ENCODE peak calls at places on chromosomes 7 and 10, in seven cellular contexts. R is prostate gland; I is NCI-H1105 treated with DMSO at 0.1 percent for 48 hours; D is activated CD4-positive, alpha-beta T cell treated with anti-CD3 and anti-CD28 coated beads for 36 hours; C is T-helper 2 cell; H is endothelial cell; B is AG09309. G is an unnamed sample.

GRCh38 chr10:61463035-61463909 is 10.1 kb upstream of the TMEM26 start:
- DNase-seq in I (no peak), C (no peak), H (no peak), B (peak), D (no peak), R (no peak), G (no peak)

GRCh38 chr10:16987129-16987670 is 142.4 kb downstream of the CUBN start:
- DNase-seq in R (no peak), D (no peak), C (no peak), H (no peak), I (no peak), B (no peak), G (no peak)

GRCh38 chr10:8829592-8829991 is 775.1 kb downstream of the GATA3 start:
- DNase-seq in D (no peak), H (no peak), I (no peak), R (no peak), C (no peak), B (no peak), G (no peak)

GRCh38 chr7:12716134-12716667 is 28.8 kb downstream of the ARL4A start:
- DNase-seq in H (no peak), R (no peak), I (no peak), D (no peak), C (no peak), B (no peak), G (no peak)

GRCh38 chr7:5755704-5756131 is 25.7 kb downstream of the RNF216 start:
- DNase-seq in R (no peak), H (no peak), B (peak), C (no peak), D (no peak), I (no peak), G (no peak)

GRCh38 chr7:7231005-7231404 is 48.7 kb downstream of the C1GALT1 start:
- DNase-seq in C (no peak), R (no peak), I (no peak), D (no peak), H (no peak), B (no peak), G (no peak)

GRCh38 chr7:115133248-115133647 is 211.4 kb downstream of the MDFIC start:
- DNase-seq in B (no peak), D (no peak), H (no peak), R (no peak), C (no peak), I (no peak), G (no peak)

GRCh38 chr10:104639595-104640338 is 1.3 kb upstream of the SORCS3 start:
- DNase-seq in H (peak), D (peak), I (no peak), B (no peak), C (no peak), R (no peak), G (no peak)

GRCh38 chr10:44979281-44980181 is 922 bp upstream of the DEPP1 start:
- DNase-seq in B (no peak), C (no peak), H (no peak), R (no peak), D (no peak), I (no peak), G (peak)

GRCh38 chr7:81299272-81299671 is 380.4 kb upstream of the SEMA3C start:
- DNase-seq in C (no peak), R (no peak), B (peak), D (no peak), I (no peak), H (no peak), G (no peak)

GRCh38 chr10:29828440-29828894 is 193.7 kb upstream of the SVIL start:
- DNase-seq in I (no peak), R (no peak), H (no peak), B (no peak), C (no peak), D (no peak), G (no peak)

GRCh38 chr10:31397852-31398251 is 78.8 kb downstream of the ZEB1 start:
- DNase-seq in D (no peak), C (no peak), I (no peak), B (no peak), R (no peak), H (no peak), G (no peak)

GRCh38 chr7:6226194-6226799 is 46.1 kb downstream of the CYTH3 start:
- DNase-seq in B (peak), R (no peak), D (no peak), H (no peak), I (no peak), C (no peak), G (no peak)

GRCh38 chr7:102111063-102111757 is 175.5 kb upstream of the SH2B2 start:
- DNase-seq in B (no peak), I (no peak), H (no peak), C (no peak), D (no peak), R (no peak), G (peak)

GRCh38 chr10:69515699-69516547 is 57.3 kb downstream of the NEUROG3 start:
- DNase-seq in B (peak), H (peak), C (peak), I (peak), D (peak), R (peak), G (peak)

GRCh38 chr7:116030626-116031276 is at the start of gene TFEC:
- DNase-seq in R (no peak), B (no peak), I (no peak), H (no peak), C (no peak), D (no peak), G (no peak)

GRCh38 chr7:155223503-155223902 is 74.2 kb upstream of the INSIG1 start:
- DNase-seq in H (no peak), B (no peak), D (no peak), C (no peak), R (no peak), I (no peak), G (no peak)

GRCh38 chr7:521221-522070 is 1.8 kb upstream of the PDGFA start:
- DNase-seq in R (peak), C (no peak), I (peak), H (peak), B (no peak), D (peak), G (no peak)

G was measured in dorsolateral prefrontal cortex.